ENCODE peak calls at places on chromosomes 1 and 21, in six cellular contexts. N is kidney epithelial cell; A is SJSA1; C is keratinocyte; E is cardiac muscle cell; H is CD8-positive, alpha-beta memory T cell. Z is an unnamed sample.

GRCh38 chr1:119010201-119010600 is 22.1 kb upstream of the TBX15 start:
- DNase-seq in N (no peak), A (peak), C (no peak), E (no peak), H (no peak), Z (peak)

GRCh38 chr1:26826261-26827201 is at the start of gene ZDHHC18:
- DNase-seq in N (no peak), A (peak), C (no peak), E (peak), H (peak), Z (peak)

GRCh38 chr1:158390342-158390741 is 8.9 kb downstream of the OR10T2 start:
- DNase-seq in N (no peak), A (no peak), C (no peak), E (no peak), H (no peak), Z (no peak)

GRCh38 chr1:218705911-218706893 is 361.1 kb downstream of the TGFB2 start:
- DNase-seq in N (peak), A (peak), C (peak), E (no peak), H (no peak), Z (peak)

GRCh38 chr1:53543771-53544695 is 84.8 kb downstream of the DMRTB1 start:
- DNase-seq in N (no peak), A (no peak), C (no peak), E (no peak), H (no peak), Z (peak)

GRCh38 chr1:66503841-66504470 is 30.0 kb upstream of the SGIP1 start:
- DNase-seq in N (no peak), A (peak), C (no peak), E (peak), H (no peak), Z (peak)

GRCh38 chr21:35478096-35479080 is 429.3 kb upstream of the RUNX1 start:
- DNase-seq in N (no peak), A (peak), C (no peak), E (no peak), H (no peak), Z (no peak)

GRCh38 chr1:97630968-97631367 is 289.9 kb downstream of the DPYD start:
- DNase-seq in N (no peak), A (no peak), C (no peak), E (peak), H (no peak), Z (no peak)

GRCh38 chr1:147771216-147772125 is 11.1 kb upstream of the GJA5 start:
- DNase-seq in N (peak), A (no peak), C (no peak), E (no peak), H (no peak), Z (peak)

GRCh38 chr1:78491311-78492071 is 717 bp downstream of the PTGFR start:
- DNase-seq in N (peak), A (peak), C (no peak), E (peak), H (peak), Z (peak)

GRCh38 chr21:34933609-34934345 is 115.3 kb downstream of the RUNX1 start:
- DNase-seq in N (no peak), A (no peak), C (no peak), E (no peak), H (peak), Z (no peak)

GRCh38 chr1:203167026-203167912 is 8.4 kb downstream of the MYBPH start:
- DNase-seq in N (no peak), A (no peak), C (no peak), E (no peak), H (no peak), Z (no peak)

GRCh38 chr1:226783202-226783601 is 44.1 kb upstream of the ITPKB start:
- DNase-seq in N (no peak), A (no peak), C (no peak), E (no peak), H (no peak), Z (no peak)

GRCh38 chr1:46466477-46467182 is 23.0 kb upstream of the DMBX1 start:
- DNase-seq in N (no peak), A (peak), C (no peak), E (peak), H (no peak), Z (peak)

GRCh38 chr1:178180405-178180804 is 86.5 kb downstream of the RASAL2 start:
- DNase-seq in N (no peak), A (no peak), C (no peak), E (no peak), H (no peak), Z (no peak)

GRCh38 chr1:17045623-17046022 is 8.2 kb downstream of the SDHB start:
- DNase-seq in N (no peak), A (no peak), C (no peak), E (peak), H (no peak), Z (peak)

GRCh38 chr1:245255783-245256182 is 101.0 kb downstream of the KIF26B start:
- DNase-seq in N (no peak), A (no peak), C (no peak), E (no peak), H (no peak), Z (no peak)

GRCh38 chr1:51341876-51342496 is 11.6 kb upstream of the TTC39A start:
- DNase-seq in N (no peak), A (no peak), C (no peak), E (no peak), H (no peak), Z (no peak)

GRCh38 chr1:231683439-231684165 is 57.0 kb downstream of the DISC1 start:
- DNase-seq in N (no peak), A (no peak), C (no peak), E (no peak), H (no peak), Z (peak)

GRCh38 chr1:220908757-220909156 is 29.5 kb downstream of the HLX start:
- DNase-seq in N (no peak), A (peak), C (no peak), E (no peak), H (no peak), Z (peak)

GRCh38 chr1:207404849-207405525 is 49.1 kb upstream of the CR2 start:
- DNase-seq in N (peak), A (peak), C (peak), E (peak), H (peak), Z (peak)

GRCh38 chr1:200290010-200290685 is 119.7 kb downstream of the ZNF281 start:
- DNase-seq in N (no peak), A (no peak), C (no peak), E (no peak), H (no peak), Z (no peak)

GRCh38 chr1:118247593-118247992 is 62.6 kb upstream of the SPAG17 start:
- DNase-seq in N (no peak), A (peak), C (no peak), E (peak), H (no peak), Z (peak)

GRCh38 chr1:18637962-18638817 is 7.5 kb downstream of the PAX7 start:
- DNase-seq in N (no peak), A (no peak), C (no peak), E (no peak), H (no peak), Z (no peak)

GRCh38 chr1:156241926-156242325 is at the start of gene BGLAP:
- DNase-seq in N (no peak), A (no peak), C (no peak), E (no peak), H (no peak), Z (no peak)

GRCh38 chr1:23588749-23589505 is 29.6 kb upstream of the ID3 start:
- DNase-seq in N (no peak), A (no peak), C (no peak), E (no peak), H (no peak), Z (no peak)

GRCh38 chr1:162145280-162145965 is 75.9 kb downstream of the NOS1AP start:
- DNase-seq in N (no peak), A (no peak), C (no peak), E (peak), H (no peak), Z (peak)

GRCh38 chr1:179231923-179232322 is 2.4 kb upstream of the ABL2 start:
- DNase-seq in N (no peak), A (no peak), C (no peak), E (no peak), H (no peak), Z (peak)

GRCh38 chr1:54887665-54888071 is 673 bp upstream of the DHCR24 start:
- DNase-seq in N (no peak), A (peak), C (no peak), E (no peak), H (no peak), Z (peak)

GRCh38 chr1:28835237-28835650 is 23.3 kb downstream of the OPRD1 start:
- DNase-seq in N (no peak), A (no peak), C (no peak), E (no peak), H (no peak), Z (no peak)

DNA sequence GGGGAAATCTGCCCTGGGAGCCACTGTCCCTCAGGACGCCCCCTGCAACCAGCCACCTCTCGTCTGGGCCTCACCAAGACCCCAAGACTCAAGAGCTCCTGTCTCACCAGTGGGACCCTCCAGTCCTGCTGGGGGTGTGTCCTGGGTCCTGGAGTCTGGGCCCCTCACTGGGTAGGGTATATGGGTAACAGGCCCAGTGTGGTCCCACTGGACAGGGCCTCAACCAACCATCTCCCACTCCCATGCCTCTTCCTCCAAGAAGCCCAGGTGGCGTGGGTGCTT is 737 bp upstream of the VWA1 start:
- DNase-seq in N (no peak), A (no peak), C (no peak), E (no peak), H (no peak), Z (no peak)
- H3K4me3 ChIP-seq in N (no peak), A (no peak), C (no peak), E (no peak), H (no peak), Z (no peak)

DNA sequence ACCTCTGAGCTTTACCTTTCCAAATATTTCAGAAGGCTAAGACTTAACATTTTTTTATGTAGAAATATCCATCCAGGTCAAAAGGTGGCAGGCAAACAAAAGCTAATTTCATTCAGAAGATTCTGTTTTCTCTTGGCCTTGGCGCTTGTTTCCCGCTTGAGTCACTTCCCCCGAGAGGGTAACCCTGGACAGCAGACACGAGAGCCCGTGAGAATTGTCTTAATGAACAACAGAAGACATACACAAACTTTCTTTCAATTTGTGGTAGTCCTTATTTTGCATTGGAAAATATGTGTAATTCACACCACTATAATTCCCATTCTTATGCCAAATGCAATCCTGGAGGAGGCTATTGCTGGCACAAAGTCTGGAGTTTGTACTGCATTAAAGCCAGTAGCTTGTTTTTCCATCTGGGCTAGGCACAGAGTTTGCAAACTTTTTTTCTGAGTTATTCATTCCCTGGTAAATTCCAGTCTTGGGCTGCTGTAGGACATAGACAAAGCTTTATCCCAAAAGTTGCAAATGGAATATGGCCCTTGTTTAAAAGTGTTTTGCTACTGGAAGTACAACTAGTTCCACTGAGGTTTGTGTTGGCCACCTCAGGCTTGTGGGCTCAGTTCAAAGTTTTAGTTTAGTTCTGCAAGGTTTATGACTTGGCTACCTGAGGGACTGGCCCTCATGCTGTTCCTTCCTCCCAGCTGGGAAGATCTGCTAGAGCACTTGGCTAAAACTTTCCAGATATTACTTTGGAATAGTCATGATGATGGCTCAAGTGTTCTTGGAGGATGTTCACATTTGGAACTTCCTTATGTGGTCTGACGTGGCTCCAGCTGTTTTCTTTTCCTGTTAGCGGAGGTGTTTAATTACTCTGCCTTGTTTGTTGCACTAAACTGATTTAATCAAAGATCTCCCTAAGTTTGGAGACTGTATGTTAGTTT is 110.0 kb upstream of the IVNS1ABP start:
- DNase-seq in N (no peak), A (peak), C (no peak), E (no peak), H (no peak), Z (peak)
- H3K4me3 ChIP-seq in N (no peak), A (no peak), C (no peak), E (no peak), H (no peak), Z (no peak)

GRCh38 chr1:6424619-6425593 is at the start of gene ESPN:
- DNase-seq in N (no peak), A (no peak), C (no peak), E (no peak), H (no peak), Z (no peak)
- H3K4me3 ChIP-seq in N (no peak), A (no peak), C (peak), E (no peak), H (peak), Z (no peak)

GRCh38 chr1:93574511-93574910 is 107.1 kb downstream of the BCAR3 start:
- DNase-seq in N (no peak), A (no peak), C (no peak), E (no peak), H (no peak), Z (no peak)
- H3K4me3 ChIP-seq in N (no peak), A (no peak), C (no peak), E (no peak), H (no peak), Z (no peak)

GRCh38 chr1:155086856-155087535 is 8.4 kb downstream of the EFNA3 start:
- DNase-seq in N (no peak), A (no peak), C (no peak), E (peak), H (no peak), Z (no peak)

GRCh38 chr1:155085504-155086181 is 7.0 kb downstream of the EFNA3 start:
- DNase-seq in N (no peak), A (no peak), C (no peak), E (peak), H (peak), Z (no peak)

GRCh38 chr1:155084722-155085503 is 6.3 kb downstream of the EFNA3 start:
- DNase-seq in N (peak), A (peak), C (no peak), E (peak), H (peak), Z (peak)

GRCh38 chr1:155083865-155084721 is 5.5 kb downstream of the EFNA3 start:
- DNase-seq in N (no peak), A (no peak), C (no peak), E (peak), H (no peak), Z (peak)

GRCh38 chr1:155086182-155086741 is 7.6 kb downstream of the EFNA3 start:
- DNase-seq in N (no peak), A (peak), C (no peak), E (peak), H (peak), Z (peak)
- H3K4me3 ChIP-seq in N (no peak), A (no peak), C (no peak), E (peak), H (no peak), Z (no peak)

DNA sequence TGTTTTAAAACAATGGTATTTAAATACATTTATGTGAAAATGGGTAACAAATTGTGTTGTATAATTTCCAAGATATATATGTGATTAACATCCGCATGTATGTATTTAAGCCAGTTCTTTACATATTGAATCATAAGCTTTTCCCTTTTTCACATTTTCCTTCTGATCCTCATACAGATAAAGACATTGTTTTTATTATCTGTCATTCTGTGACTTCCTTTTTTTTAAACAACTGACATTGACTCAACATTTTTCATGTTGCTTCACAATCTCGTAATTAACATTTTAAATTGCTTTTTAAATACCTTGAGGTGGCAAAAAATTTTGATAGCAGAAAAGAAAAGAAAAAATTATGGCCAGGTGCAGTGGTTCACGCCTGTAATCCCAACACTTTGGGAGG is 1.4 kb downstream of the STXBP3 start:
- DNase-seq in N (no peak), A (no peak), C (no peak), E (no peak), H (no peak), Z (no peak)
- H3K4me3 ChIP-seq in N (no peak), A (no peak), C (no peak), E (no peak), H (no peak), Z (peak)